ENCODE peak calls at places on chromosomes 5 and 9, in nine cellular contexts. One of them, this sample, is unnamed.

GRCh38 chr5:180590543-180591248 is 603 bp downstream of the SCGB3A1 start:
- ATAC-seq in left cardiac atrium: peak; percentile 17
- ATAC-seq in activated naive CD4-positive, alpha-beta T cell treated with anti-CD3 and anti-CD28 coated beads, Interleukin-2, amount 50 U/mL, for 72 hours: peak; percentile 22
- ATAC-seq in stimulated activated naive CD8-positive, alpha-beta T cell treated with anti-CD3 and anti-CD28 coated beads, Interleukin-15, Interleukin-2, amounts not matched to agents 100 U/mL and 50 U/mL, for 24 hours: peak; percentile 12
- ATAC-seq in aorta: no peak
- ATAC-seq in HCT116: no peak
- ATAC-seq in SK-N-SH treated with all-trans-retinoic acid at 6 μM for 48 hours: no peak
- ATAC-seq in CD8-positive, alpha-beta T cell: no peak
- ATAC-seq in A549: no peak
- ATAC-seq in this sample: no peak

GRCh38 chr5:54626407-54626806 is 108.8 kb downstream of the SNX18 start:
- ATAC-seq in left cardiac atrium: no peak
- ATAC-seq in activated naive CD4-positive, alpha-beta T cell treated with anti-CD3 and anti-CD28 coated beads, Interleukin-2, amount 50 U/mL, for 72 hours: no peak
- ATAC-seq in stimulated activated naive CD8-positive, alpha-beta T cell treated with anti-CD3 and anti-CD28 coated beads, Interleukin-15, Interleukin-2, amounts not matched to agents 100 U/mL and 50 U/mL, for 24 hours: no peak
- ATAC-seq in aorta: no peak
- ATAC-seq in HCT116: no peak
- ATAC-seq in SK-N-SH treated with all-trans-retinoic acid at 6 μM for 48 hours: no peak
- ATAC-seq in CD8-positive, alpha-beta T cell: no peak
- ATAC-seq in A549: no peak
- ATAC-seq in this sample: no peak

GRCh38 chr9:36445800-36446361 is 45.8 kb upstream of the RNF38 start:
- ATAC-seq in left cardiac atrium: no peak
- ATAC-seq in activated naive CD4-positive, alpha-beta T cell treated with anti-CD3 and anti-CD28 coated beads, Interleukin-2, amount 50 U/mL, for 72 hours: no peak
- ATAC-seq in stimulated activated naive CD8-positive, alpha-beta T cell treated with anti-CD3 and anti-CD28 coated beads, Interleukin-15, Interleukin-2, amounts not matched to agents 100 U/mL and 50 U/mL, for 24 hours: no peak
- ATAC-seq in aorta: no peak
- ATAC-seq in HCT116: no peak
- ATAC-seq in SK-N-SH treated with all-trans-retinoic acid at 6 μM for 48 hours: no peak
- ATAC-seq in CD8-positive, alpha-beta T cell: no peak
- ATAC-seq in A549: no peak
- ATAC-seq in this sample: no peak

GRCh38 chr9:89926691-89927220 is 321.9 kb downstream of the GADD45G start:
- ATAC-seq in left cardiac atrium: no peak
- ATAC-seq in activated naive CD4-positive, alpha-beta T cell treated with anti-CD3 and anti-CD28 coated beads, Interleukin-2, amount 50 U/mL, for 72 hours: no peak
- ATAC-seq in stimulated activated naive CD8-positive, alpha-beta T cell treated with anti-CD3 and anti-CD28 coated beads, Interleukin-15, Interleukin-2, amounts not matched to agents 100 U/mL and 50 U/mL, for 24 hours: no peak
- ATAC-seq in aorta: no peak
- ATAC-seq in HCT116: no peak
- ATAC-seq in SK-N-SH treated with all-trans-retinoic acid at 6 μM for 48 hours: no peak
- ATAC-seq in CD8-positive, alpha-beta T cell: no peak
- ATAC-seq in A549: no peak
- ATAC-seq in this sample: peak; percentile 52

GRCh38 chr5:141877478-141878185 is 578 bp downstream of the PCDH1 start:
- ATAC-seq in left cardiac atrium: no peak
- ATAC-seq in activated naive CD4-positive, alpha-beta T cell treated with anti-CD3 and anti-CD28 coated beads, Interleukin-2, amount 50 U/mL, for 72 hours: no peak
- ATAC-seq in stimulated activated naive CD8-positive, alpha-beta T cell treated with anti-CD3 and anti-CD28 coated beads, Interleukin-15, Interleukin-2, amounts not matched to agents 100 U/mL and 50 U/mL, for 24 hours: no peak
- ATAC-seq in aorta: no peak
- ATAC-seq in HCT116: peak; percentile 23
- ATAC-seq in SK-N-SH treated with all-trans-retinoic acid at 6 μM for 48 hours: no peak
- ATAC-seq in CD8-positive, alpha-beta T cell: no peak
- ATAC-seq in A549: peak; percentile 6
- ATAC-seq in this sample: no peak

GRCh38 chr5:98843481-98843880 is 70.0 kb downstream of the RGMB start:
- ATAC-seq in left cardiac atrium: no peak
- ATAC-seq in activated naive CD4-positive, alpha-beta T cell treated with anti-CD3 and anti-CD28 coated beads, Interleukin-2, amount 50 U/mL, for 72 hours: no peak
- ATAC-seq in stimulated activated naive CD8-positive, alpha-beta T cell treated with anti-CD3 and anti-CD28 coated beads, Interleukin-15, Interleukin-2, amounts not matched to agents 100 U/mL and 50 U/mL, for 24 hours: no peak
- ATAC-seq in aorta: no peak
- ATAC-seq in HCT116: no peak
- ATAC-seq in SK-N-SH treated with all-trans-retinoic acid at 6 μM for 48 hours: no peak
- ATAC-seq in CD8-positive, alpha-beta T cell: no peak
- ATAC-seq in A549: no peak
- ATAC-seq in this sample: no peak

GRCh38 chr5:91357806-91358205 is 25.3 kb downstream of the ARRDC3 start:
- ATAC-seq in left cardiac atrium: no peak
- ATAC-seq in activated naive CD4-positive, alpha-beta T cell treated with anti-CD3 and anti-CD28 coated beads, Interleukin-2, amount 50 U/mL, for 72 hours: no peak
- ATAC-seq in stimulated activated naive CD8-positive, alpha-beta T cell treated with anti-CD3 and anti-CD28 coated beads, Interleukin-15, Interleukin-2, amounts not matched to agents 100 U/mL and 50 U/mL, for 24 hours: no peak
- ATAC-seq in aorta: no peak
- ATAC-seq in HCT116: no peak
- ATAC-seq in SK-N-SH treated with all-trans-retinoic acid at 6 μM for 48 hours: no peak
- ATAC-seq in CD8-positive, alpha-beta T cell: no peak
- ATAC-seq in A549: no peak
- ATAC-seq in this sample: no peak

GRCh38 chr9:87699835-87700234 is 26.1 kb upstream of the CTSL start:
- ATAC-seq in left cardiac atrium: no peak
- ATAC-seq in activated naive CD4-positive, alpha-beta T cell treated with anti-CD3 and anti-CD28 coated beads, Interleukin-2, amount 50 U/mL, for 72 hours: no peak
- ATAC-seq in stimulated activated naive CD8-positive, alpha-beta T cell treated with anti-CD3 and anti-CD28 coated beads, Interleukin-15, Interleukin-2, amounts not matched to agents 100 U/mL and 50 U/mL, for 24 hours: no peak
- ATAC-seq in aorta: no peak
- ATAC-seq in HCT116: no peak
- ATAC-seq in SK-N-SH treated with all-trans-retinoic acid at 6 μM for 48 hours: no peak
- ATAC-seq in CD8-positive, alpha-beta T cell: no peak
- ATAC-seq in A549: no peak
- ATAC-seq in this sample: no peak

GRCh38 chr9:16398676-16399075 is 471.8 kb downstream of the BNC2 start:
- ATAC-seq in left cardiac atrium: no peak
- ATAC-seq in activated naive CD4-positive, alpha-beta T cell treated with anti-CD3 and anti-CD28 coated beads, Interleukin-2, amount 50 U/mL, for 72 hours: no peak
- ATAC-seq in stimulated activated naive CD8-positive, alpha-beta T cell treated with anti-CD3 and anti-CD28 coated beads, Interleukin-15, Interleukin-2, amounts not matched to agents 100 U/mL and 50 U/mL, for 24 hours: no peak
- ATAC-seq in aorta: peak; percentile 54
- ATAC-seq in HCT116: no peak
- ATAC-seq in SK-N-SH treated with all-trans-retinoic acid at 6 μM for 48 hours: no peak
- ATAC-seq in CD8-positive, alpha-beta T cell: no peak
- ATAC-seq in A549: no peak
- ATAC-seq in this sample: no peak

GRCh38 chr5:131296213-131296672 is 32.4 kb downstream of the CDC42SE2 start:
- ATAC-seq in left cardiac atrium: no peak
- ATAC-seq in activated naive CD4-positive, alpha-beta T cell treated with anti-CD3 and anti-CD28 coated beads, Interleukin-2, amount 50 U/mL, for 72 hours: peak; percentile 54
- ATAC-seq in stimulated activated naive CD8-positive, alpha-beta T cell treated with anti-CD3 and anti-CD28 coated beads, Interleukin-15, Interleukin-2, amounts not matched to agents 100 U/mL and 50 U/mL, for 24 hours: peak; percentile 48
- ATAC-seq in aorta: no peak
- ATAC-seq in HCT116: no peak
- ATAC-seq in SK-N-SH treated with all-trans-retinoic acid at 6 μM for 48 hours: peak; percentile 26
- ATAC-seq in CD8-positive, alpha-beta T cell: peak; percentile 60
- ATAC-seq in A549: no peak
- ATAC-seq in this sample: no peak

GRCh38 chr9:136194540-136194939 is 10.4 kb downstream of the LHX3 start:
- ATAC-seq in left cardiac atrium: no peak
- ATAC-seq in activated naive CD4-positive, alpha-beta T cell treated with anti-CD3 and anti-CD28 coated beads, Interleukin-2, amount 50 U/mL, for 72 hours: no peak
- ATAC-seq in stimulated activated naive CD8-positive, alpha-beta T cell treated with anti-CD3 and anti-CD28 coated beads, Interleukin-15, Interleukin-2, amounts not matched to agents 100 U/mL and 50 U/mL, for 24 hours: no peak
- ATAC-seq in aorta: no peak
- ATAC-seq in HCT116: no peak
- ATAC-seq in SK-N-SH treated with all-trans-retinoic acid at 6 μM for 48 hours: no peak
- ATAC-seq in CD8-positive, alpha-beta T cell: no peak
- ATAC-seq in A549: no peak
- ATAC-seq in this sample: no peak

GRCh38 chr5:66356011-66356565 is 212.0 kb downstream of the SREK1 start:
- ATAC-seq in left cardiac atrium: peak; percentile 40
- ATAC-seq in activated naive CD4-positive, alpha-beta T cell treated with anti-CD3 and anti-CD28 coated beads, Interleukin-2, amount 50 U/mL, for 72 hours: no peak
- ATAC-seq in stimulated activated naive CD8-positive, alpha-beta T cell treated with anti-CD3 and anti-CD28 coated beads, Interleukin-15, Interleukin-2, amounts not matched to agents 100 U/mL and 50 U/mL, for 24 hours: no peak
- ATAC-seq in aorta: no peak
- ATAC-seq in HCT116: no peak
- ATAC-seq in SK-N-SH treated with all-trans-retinoic acid at 6 μM for 48 hours: no peak
- ATAC-seq in CD8-positive, alpha-beta T cell: no peak
- ATAC-seq in A549: no peak
- ATAC-seq in this sample: no peak

GRCh38 chr5:177094224-177095087 is 7.7 kb downstream of the FGFR4 start:
- ATAC-seq in left cardiac atrium: peak; percentile 75
- ATAC-seq in activated naive CD4-positive, alpha-beta T cell treated with anti-CD3 and anti-CD28 coated beads, Interleukin-2, amount 50 U/mL, for 72 hours: no peak
- ATAC-seq in stimulated activated naive CD8-positive, alpha-beta T cell treated with anti-CD3 and anti-CD28 coated beads, Interleukin-15, Interleukin-2, amounts not matched to agents 100 U/mL and 50 U/mL, for 24 hours: no peak
- ATAC-seq in aorta: no peak
- ATAC-seq in HCT116: no peak
- ATAC-seq in SK-N-SH treated with all-trans-retinoic acid at 6 μM for 48 hours: no peak
- ATAC-seq in CD8-positive, alpha-beta T cell: no peak
- ATAC-seq in A549: peak; percentile 21
- ATAC-seq in this sample: peak; percentile 85

GRCh38 chr5:68396722-68397121 is 181.2 kb downstream of the PIK3R1 start:
- ATAC-seq in left cardiac atrium: no peak
- ATAC-seq in activated naive CD4-positive, alpha-beta T cell treated with anti-CD3 and anti-CD28 coated beads, Interleukin-2, amount 50 U/mL, for 72 hours: no peak
- ATAC-seq in stimulated activated naive CD8-positive, alpha-beta T cell treated with anti-CD3 and anti-CD28 coated beads, Interleukin-15, Interleukin-2, amounts not matched to agents 100 U/mL and 50 U/mL, for 24 hours: no peak
- ATAC-seq in aorta: no peak
- ATAC-seq in HCT116: no peak
- ATAC-seq in SK-N-SH treated with all-trans-retinoic acid at 6 μM for 48 hours: no peak
- ATAC-seq in CD8-positive, alpha-beta T cell: no peak
- ATAC-seq in A549: peak; percentile 93
- ATAC-seq in this sample: no peak

GRCh38 chr9:134641989-134642384 is 384 bp downstream of the COL5A1 start:
- ATAC-seq in left cardiac atrium: no peak
- ATAC-seq in activated naive CD4-positive, alpha-beta T cell treated with anti-CD3 and anti-CD28 coated beads, Interleukin-2, amount 50 U/mL, for 72 hours: peak; percentile 23
- ATAC-seq in stimulated activated naive CD8-positive, alpha-beta T cell treated with anti-CD3 and anti-CD28 coated beads, Interleukin-15, Interleukin-2, amounts not matched to agents 100 U/mL and 50 U/mL, for 24 hours: no peak
- ATAC-seq in aorta: no peak
- ATAC-seq in HCT116: no peak
- ATAC-seq in SK-N-SH treated with all-trans-retinoic acid at 6 μM for 48 hours: no peak
- ATAC-seq in CD8-positive, alpha-beta T cell: no peak
- ATAC-seq in A549: peak; percentile 5
- ATAC-seq in this sample: no peak

This sample was measured in gastroesophageal sphincter.